ENCODE peak calls at places on chromosome 17, in ten cellular contexts. E, J, V, C, T, K, Y, G, P and H are unnamed samples. For H3K36me3, the result is how much of the 10 kb centered on the place peaks cover.

GRCh38 chr17:5516060-5516792 is 29.9 kb downstream of the MIS12 start:
- DNase-seq in E (no peak), J (no peak), V (no peak), C (peak), T (peak), K (peak), Y (no peak), G (peak), P (no peak), H (no peak)

GRCh38 chr17:41775394-41776226 is 10.9 kb downstream of the JUP start:
- DNase-seq in E (no peak), J (no peak), V (no peak), C (no peak), T (no peak), K (no peak), Y (peak), G (no peak), P (no peak), H (no peak)

GRCh38 chr17:42521666-42522262 is 14.3 kb upstream of the NAGLU start:
- DNase-seq in E (no peak), J (no peak), V (peak), C (no peak), T (no peak), K (no peak), Y (no peak), G (peak), P (no peak), H (no peak)

GRCh38 chr17:77423589-77424451 is 283.1 kb downstream of the SEC14L1 start:
- DNase-seq in E (no peak), J (peak), V (peak), C (peak), T (peak), K (peak), Y (peak), G (peak), P (peak), H (no peak)

GRCh38 chr17:72118588-72119279 is 2.1 kb upstream of the SOX9 start:
- DNase-seq in E (no peak), J (no peak), V (peak), C (peak), T (peak), K (no peak), Y (peak), G (peak), P (no peak), H (peak)

GRCh38 chr17:75832652-75833400 is 11.4 kb downstream of the UNC13D start:
- DNase-seq in E (no peak), J (no peak), V (no peak), C (no peak), T (no peak), K (no peak), Y (no peak), G (no peak), P (no peak), H (peak)

GRCh38 chr17:41777579-41778188 is 8.8 kb downstream of the JUP start:
- DNase-seq in E (no peak), J (no peak), V (no peak), C (peak), T (peak), K (peak), Y (peak), G (peak), P (no peak), H (no peak)

GRCh38 chr17:4433515-4434031 is at the start of gene SPNS3:
- DNase-seq in E (peak), J (no peak), V (no peak), C (no peak), T (no peak), K (no peak), Y (no peak), G (no peak), P (no peak), H (no peak)

GRCh38 chr17:57945999-57946797 is 9.0 kb downstream of the CUEDC1 start:
- DNase-seq in E (no peak), J (no peak), V (no peak), C (no peak), T (no peak), K (no peak), Y (no peak), G (peak), P (no peak), H (no peak)

GRCh38 chr17:16083223-16083622 is 83.6 kb downstream of the TTC19 start:
- DNase-seq in E (no peak), J (no peak), V (no peak), C (no peak), T (no peak), K (no peak), Y (no peak), G (no peak), P (no peak), H (no peak)

GRCh38 chr17:27218719-27219488 is 75.0 kb upstream of the WSB1 start:
- DNase-seq in E (no peak), J (no peak), V (no peak), C (no peak), T (no peak), K (no peak), Y (no peak), G (no peak), P (no peak), H (no peak)

GRCh38 chr17:76957600-76958464 is 89.6 kb downstream of the MGAT5B start:
- DNase-seq in E (no peak), J (no peak), V (no peak), C (no peak), T (no peak), K (no peak), Y (no peak), G (no peak), P (no peak), H (no peak)

GRCh38 chr17:65345261-65346060 is 208.3 kb downstream of the RGS9 start:
- DNase-seq in E (no peak), J (no peak), V (no peak), C (no peak), T (no peak), K (no peak), Y (no peak), G (no peak), P (no peak), H (no peak)

GRCh38 chr17:9021158-9021984 is at the start of gene NTN1:
- DNase-seq in E (peak), J (no peak), V (peak), C (peak), T (peak), K (peak), Y (peak), G (peak), P (peak), H (peak)

GRCh38 chr17:57574040-57574513 is 171.0 kb downstream of the CCDC182 start:
- DNase-seq in E (no peak), J (peak), V (peak), C (peak), T (peak), K (peak), Y (peak), G (peak), P (no peak), H (no peak)

GRCh38 chr17:19017804-19018599 is 13.4 kb upstream of the FAM83G start:
- DNase-seq in E (no peak), J (no peak), V (no peak), C (no peak), T (no peak), K (no peak), Y (no peak), G (no peak), P (no peak), H (no peak)

GRCh38 chr17:34375598-34375997 is 12.6 kb upstream of the CCL1 start:
- DNase-seq in E (no peak), J (no peak), V (no peak), C (no peak), T (no peak), K (no peak), Y (no peak), G (no peak), P (no peak), H (no peak)

GRCh38 chr17:19768046-19768782 is 20.1 kb upstream of the ALDH3A1 start:
- DNase-seq in E (no peak), J (no peak), V (peak), C (no peak), T (no peak), K (no peak), Y (no peak), G (no peak), P (peak), H (peak)

GRCh38 chr17:54666559-54666958 is 234.1 kb upstream of the TOM1L1 start:
- DNase-seq in E (no peak), J (no peak), V (no peak), C (no peak), T (no peak), K (no peak), Y (no peak), G (no peak), P (no peak), H (no peak)

GRCh38 chr17:17495448-17496188 is 577 bp downstream of the RASD1 start:
- DNase-seq in E (peak), J (no peak), V (peak), C (peak), T (peak), K (peak), Y (no peak), G (peak), P (peak), H (peak)

GRCh38 chr17:57401556-57402488 is 145.5 kb downstream of the MSI2 start:
- DNase-seq in E (no peak), J (no peak), V (no peak), C (no peak), T (no peak), K (no peak), Y (no peak), G (no peak), P (no peak), H (no peak)

GRCh38 chr17:80785477-80786178 is 206.0 kb upstream of the CHMP6 start:
- DNase-seq in E (no peak), J (no peak), V (peak), C (no peak), T (no peak), K (no peak), Y (no peak), G (no peak), P (no peak), H (peak)
- H3K27ac ChIP-seq in E (no peak), J (no peak), V (no peak), C (no peak), T (no peak), K (no peak), Y (no peak), G (no peak), P (no peak), H (peak)

DNA sequence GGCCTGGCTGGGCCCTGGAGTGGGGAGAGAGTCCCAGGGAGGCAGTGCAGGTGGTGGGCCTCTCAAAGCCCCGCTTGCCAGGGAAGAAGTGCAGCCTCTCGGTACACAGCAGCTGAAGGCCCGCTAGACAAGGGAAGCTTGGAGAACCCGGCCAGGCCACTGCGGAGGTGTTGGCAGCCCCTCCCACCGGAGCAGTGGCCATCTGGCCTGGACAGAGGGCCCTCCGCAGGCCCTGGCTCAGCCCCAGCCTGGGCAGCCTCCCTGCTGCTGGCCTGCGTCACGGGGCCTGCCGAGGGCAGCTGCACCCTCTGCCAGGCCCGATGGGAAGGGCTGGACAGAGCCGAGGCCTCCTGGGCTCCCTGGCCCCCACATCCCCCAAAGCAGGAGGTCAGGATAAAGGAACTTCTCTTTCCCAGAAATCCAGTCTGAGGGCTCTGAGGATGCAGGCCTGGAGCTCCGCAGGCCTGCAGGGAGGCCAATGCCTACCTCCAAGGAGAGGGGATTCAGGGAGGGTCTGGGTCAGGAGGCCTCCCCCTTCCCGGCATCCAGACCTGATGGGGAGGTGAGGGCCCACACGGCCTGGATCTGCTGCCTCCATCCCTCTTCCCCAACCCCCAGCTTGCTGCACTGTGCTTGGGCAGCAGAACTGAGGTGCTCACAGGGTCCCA is 4.3 kb downstream of the SPPL2C start:
- DNase-seq in E (no peak), J (no peak), V (no peak), C (no peak), T (no peak), K (no peak), Y (no peak), G (no peak), P (no peak), H (no peak)
- H3K36me3 ChIP-seq in E (under half), J (under half), V (under half), C (under half), T (under half), K (under half), Y (under half), G (under half), P (under half), H (under half)

DNA sequence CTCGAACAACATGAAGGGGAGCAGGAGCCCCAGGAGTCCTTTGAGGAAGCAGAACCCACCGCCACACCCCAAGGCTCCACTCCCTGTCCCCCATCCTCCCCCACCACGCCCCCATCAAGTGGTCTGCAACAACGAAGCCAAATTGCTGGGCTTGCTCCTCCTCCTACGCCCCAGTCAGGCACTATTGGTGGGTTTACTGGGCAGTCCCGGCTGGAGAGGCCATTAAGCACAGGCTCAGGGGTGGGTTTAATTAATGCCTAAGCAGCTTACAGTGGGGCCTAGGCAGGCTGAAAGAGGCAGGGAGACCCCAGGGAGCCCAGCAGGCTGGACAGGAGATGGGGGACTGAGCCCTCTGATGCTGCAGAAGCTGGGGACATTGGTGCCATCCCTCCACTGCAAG is 5.1 kb downstream of the MPP2 start:
- DNase-seq in E (no peak), J (no peak), V (no peak), C (no peak), T (no peak), K (no peak), Y (no peak), G (no peak), P (no peak), H (no peak)
- H3K27ac ChIP-seq in E (no peak), J (no peak), V (no peak), C (no peak), T (no peak), K (no peak), Y (no peak), G (no peak), P (no peak), H (no peak)

GRCh38 chr17:28906276-28907051 is 3.6 kb upstream of the DHRS13 start:
- DNase-seq in E (no peak), J (no peak), V (no peak), C (no peak), T (no peak), K (no peak), Y (no peak), G (no peak), P (no peak), H (no peak)
- H3K36me3 ChIP-seq in E (under half), J (half or more), V (half or more), C (under half), T (under half), K (under half), Y (half or more), G (under half), P (half or more), H (under half)

GRCh38 chr17:7626956-7627249 is 718 bp downstream of the SAT2 start:
- DNase-seq in E (no peak), J (no peak), V (no peak), C (no peak), T (no peak), K (no peak), Y (no peak), G (peak), P (no peak), H (no peak)
- H3K27ac ChIP-seq in E (peak), J (peak), V (peak), C (no peak), T (peak), K (peak), Y (peak), G (peak), P (peak), H (peak)

GRCh38 chr17:61205406-61205805 is 194.2 kb upstream of the TBX2 start:
- DNase-seq in E (no peak), J (no peak), V (no peak), C (no peak), T (no peak), K (no peak), Y (no peak), G (no peak), P (no peak), H (no peak)

GRCh38 chr17:61204456-61204855 is 195.2 kb upstream of the TBX2 start:
- DNase-seq in E (no peak), J (no peak), V (no peak), C (no peak), T (no peak), K (no peak), Y (no peak), G (no peak), P (no peak), H (no peak)

GRCh38 chr17:61202564-61202963 is 197.1 kb upstream of the TBX2 start:
- DNase-seq in E (no peak), J (no peak), V (no peak), C (peak), T (no peak), K (no peak), Y (no peak), G (peak), P (no peak), H (no peak)

GRCh38 chr17:61205931-61206330 is 193.7 kb upstream of the TBX2 start:
- DNase-seq in E (no peak), J (no peak), V (no peak), C (peak), T (no peak), K (no peak), Y (no peak), G (peak), P (no peak), H (no peak)

GRCh38 chr17:61203765-61204164 is 195.9 kb upstream of the TBX2 start:
- DNase-seq in E (no peak), J (no peak), V (no peak), C (no peak), T (no peak), K (no peak), Y (no peak), G (peak), P (no peak), H (no peak)
- H3K36me3 ChIP-seq in E (under half), J (under half), V (under half), C (under half), T (under half), K (under half), Y (under half), G (under half), P (under half), H (under half)

GRCh38 chr17:49723423-49723822 is 15.7 kb upstream of the SLC35B1 start:
- DNase-seq in E (no peak), J (no peak), V (peak), C (no peak), T (no peak), K (peak), Y (peak), G (peak), P (no peak), H (no peak)
- H3K27ac ChIP-seq in E (no peak), J (no peak), V (peak), C (no peak), T (no peak), K (peak), Y (peak), G (no peak), P (peak), H (peak)

DNA sequence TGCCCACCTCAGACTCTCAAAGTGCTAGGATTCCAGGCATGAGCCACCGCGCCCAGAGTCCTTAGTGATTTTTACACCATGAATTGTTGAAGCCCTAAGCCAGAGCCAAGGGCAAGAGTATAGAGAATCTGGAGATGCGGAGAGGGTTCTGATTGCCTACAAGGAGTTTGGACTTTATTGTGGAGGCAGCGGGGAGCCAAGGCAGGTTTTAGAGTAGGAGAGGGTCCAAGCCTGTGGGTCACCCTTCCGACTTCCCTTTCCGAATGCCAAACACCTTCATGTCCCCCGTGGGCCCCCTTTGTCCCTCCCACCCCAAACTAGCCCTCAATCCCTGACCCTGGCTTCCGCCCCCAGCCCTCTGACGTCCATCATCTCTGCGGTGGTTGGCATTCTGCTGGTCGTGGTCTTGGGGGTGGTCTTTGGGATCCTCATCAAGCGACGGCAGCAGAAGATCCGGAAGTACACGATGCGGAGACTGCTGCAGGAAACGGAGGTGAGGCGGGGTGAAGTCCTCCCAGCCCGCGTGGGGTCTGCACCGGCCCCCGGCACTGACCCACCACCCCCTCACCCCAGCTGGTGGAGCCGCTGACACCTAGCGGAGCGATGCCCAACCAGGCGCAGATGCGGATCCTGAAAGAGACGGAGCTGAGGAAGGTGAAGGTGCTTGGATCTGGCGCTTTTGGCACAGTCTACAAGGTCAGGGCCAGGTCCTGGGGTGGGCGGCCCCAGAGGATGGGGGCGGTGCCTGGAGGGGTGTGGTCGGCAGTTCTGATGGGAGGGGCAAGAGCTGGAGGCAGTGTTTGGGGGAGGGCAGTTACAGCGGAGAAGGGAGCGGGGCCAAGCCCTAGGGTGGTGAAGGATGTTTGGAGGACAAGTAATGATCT is 7.1 kb downstream of the MIEN1 start:
- DNase-seq in E (no peak), J (no peak), V (no peak), C (no peak), T (no peak), K (no peak), Y (no peak), G (no peak), P (no peak), H (no peak)
- H3K36me3 ChIP-seq in E (under half), J (half or more), V (half or more), C (under half), T (under half), K (under half), Y (under half), G (under half), P (half or more), H (under half)